ENCODE peak calls at places on chromosome 12, in ten cellular contexts. One of them, this sample, is unnamed.
A peak's percentile ranks its signal among the peaks of the same experiment; 100 is the strongest.

GRCh38 chr12:51307655-51308593 is 16.1 kb downstream of the BIN2 start:
- DNase-seq in GM23248: peak; percentile 94
- DNase-seq in GM23338: no peak
- DNase-seq in mesenchymal stem cell: peak; percentile 43
- DNase-seq in fibroblast of lung: peak; percentile 83
- DNase-seq in keratinocyte: no peak
- DNase-seq in PC-3: peak; percentile 94
- DNase-seq in PC-9: peak; percentile 95
- DNase-seq in IMR-90: peak; percentile 87
- DNase-seq in neuronal stem cell: no peak
- DNase-seq in this sample: no peak

GRCh38 chr12:72273851-72274284 is 1.7 kb downstream of the TRHDE start:
- DNase-seq in GM23248: no peak
- DNase-seq in GM23338: peak; percentile 36
- DNase-seq in mesenchymal stem cell: peak; percentile 30
- DNase-seq in fibroblast of lung: peak; percentile 28
- DNase-seq in keratinocyte: no peak
- DNase-seq in PC-3: peak; percentile 54
- DNase-seq in PC-9: no peak
- DNase-seq in IMR-90: no peak
- DNase-seq in neuronal stem cell: no peak
- DNase-seq in this sample: no peak

GRCh38 chr12:98696036-98696646 is 51.1 kb downstream of the APAF1 start:
- DNase-seq in GM23248: no peak
- DNase-seq in GM23338: peak; percentile 37
- DNase-seq in mesenchymal stem cell: peak; percentile 6
- DNase-seq in fibroblast of lung: no peak
- DNase-seq in keratinocyte: no peak
- DNase-seq in PC-3: no peak
- DNase-seq in PC-9: no peak
- DNase-seq in IMR-90: peak; percentile 9
- DNase-seq in neuronal stem cell: no peak
- DNase-seq in this sample: no peak

GRCh38 chr12:5345534-5345933 is 86.4 kb upstream of the NTF3 start:
- DNase-seq in GM23248: no peak
- DNase-seq in GM23338: no peak
- DNase-seq in mesenchymal stem cell: no peak
- DNase-seq in fibroblast of lung: no peak
- DNase-seq in keratinocyte: no peak
- DNase-seq in PC-3: no peak
- DNase-seq in PC-9: no peak
- DNase-seq in IMR-90: no peak
- DNase-seq in neuronal stem cell: no peak
- DNase-seq in this sample: no peak

GRCh38 chr12:99152337-99152736 is 495.2 kb upstream of the GARIN6 start:
- DNase-seq in GM23248: no peak
- DNase-seq in GM23338: no peak
- DNase-seq in mesenchymal stem cell: no peak
- DNase-seq in fibroblast of lung: no peak
- DNase-seq in keratinocyte: no peak
- DNase-seq in PC-3: peak; percentile 72
- DNase-seq in PC-9: no peak
- DNase-seq in IMR-90: no peak
- DNase-seq in neuronal stem cell: no peak
- DNase-seq in this sample: no peak

GRCh38 chr12:104410786-104411185 is 46.0 kb upstream of the CHST11 start:
- DNase-seq in GM23248: peak; percentile 28
- DNase-seq in GM23338: no peak
- DNase-seq in mesenchymal stem cell: no peak
- DNase-seq in fibroblast of lung: no peak
- DNase-seq in keratinocyte: no peak
- DNase-seq in PC-3: peak; percentile 64
- DNase-seq in PC-9: peak; percentile 53
- DNase-seq in IMR-90: peak; percentile 10
- DNase-seq in neuronal stem cell: no peak
- DNase-seq in this sample: no peak

GRCh38 chr12:56158926-56159461 is 835 bp downstream of the MYL6 start:
- DNase-seq in GM23248: peak; percentile 69
- DNase-seq in GM23338: peak; percentile 83
- DNase-seq in mesenchymal stem cell: peak; percentile 72
- DNase-seq in fibroblast of lung: peak; percentile 89
- DNase-seq in keratinocyte: no peak
- DNase-seq in PC-3: peak; percentile 67
- DNase-seq in PC-9: peak; percentile 75
- DNase-seq in IMR-90: peak; percentile 58
- DNase-seq in neuronal stem cell: peak; percentile 46
- DNase-seq in this sample: peak; percentile 61

GRCh38 chr12:15497621-15498285 is 175.4 kb downstream of the PTPRO start:
- DNase-seq in GM23248: no peak
- DNase-seq in GM23338: no peak
- DNase-seq in mesenchymal stem cell: no peak
- DNase-seq in fibroblast of lung: peak; percentile 9
- DNase-seq in keratinocyte: no peak
- DNase-seq in PC-3: no peak
- DNase-seq in PC-9: no peak
- DNase-seq in IMR-90: no peak
- DNase-seq in neuronal stem cell: no peak
- DNase-seq in this sample: no peak

GRCh38 chr12:90229771-90230170 is 521.1 kb upstream of the ATP2B1 start:
- DNase-seq in GM23248: no peak
- DNase-seq in GM23338: peak; percentile 68
- DNase-seq in mesenchymal stem cell: peak; percentile 3
- DNase-seq in fibroblast of lung: no peak
- DNase-seq in keratinocyte: peak; percentile 49
- DNase-seq in PC-3: no peak
- DNase-seq in PC-9: no peak
- DNase-seq in IMR-90: no peak
- DNase-seq in neuronal stem cell: peak; percentile 8
- DNase-seq in this sample: no peak

GRCh38 chr12:67270622-67271021 is 1.5 kb downstream of the CAND1 start:
- DNase-seq in GM23248: peak; percentile 8
- DNase-seq in GM23338: no peak
- DNase-seq in mesenchymal stem cell: no peak
- DNase-seq in fibroblast of lung: no peak
- DNase-seq in keratinocyte: no peak
- DNase-seq in PC-3: no peak
- DNase-seq in PC-9: no peak
- DNase-seq in IMR-90: no peak
- DNase-seq in neuronal stem cell: no peak
- DNase-seq in this sample: peak; percentile 44
- H2AFZ ChIP-seq in GM23248: no peak overlapping the region
- H2AFZ ChIP-seq in GM23338: no peak overlapping the region
- H2AFZ ChIP-seq in mesenchymal stem cell: no peak overlapping the region
- H2AFZ ChIP-seq in fibroblast of lung: no peak overlapping the region
- H2AFZ ChIP-seq in keratinocyte: no peak overlapping the region
- H2AFZ ChIP-seq in PC-3: no peak overlapping the region
- H2AFZ ChIP-seq in PC-9: no peak overlapping the region
- H2AFZ ChIP-seq in IMR-90: no peak overlapping the region
- H2AFZ ChIP-seq in neuronal stem cell: no peak overlapping the region
- H2AFZ ChIP-seq in this sample: no peak overlapping the region

GRCh38 chr12:3684449-3685051 is 68.4 kb downstream of the CRACR2A start:
- DNase-seq in GM23248: no peak
- DNase-seq in GM23338: no peak
- DNase-seq in mesenchymal stem cell: peak; percentile 24
- DNase-seq in fibroblast of lung: no peak
- DNase-seq in keratinocyte: no peak
- DNase-seq in PC-3: no peak
- DNase-seq in PC-9: no peak
- DNase-seq in IMR-90: no peak
- DNase-seq in neuronal stem cell: no peak
- DNase-seq in this sample: no peak
- H2AFZ ChIP-seq in GM23248: no peak overlapping the region
- H2AFZ ChIP-seq in GM23338: no peak overlapping the region
- H2AFZ ChIP-seq in mesenchymal stem cell: no peak overlapping the region
- H2AFZ ChIP-seq in fibroblast of lung: no peak overlapping the region
- H2AFZ ChIP-seq in keratinocyte: no peak overlapping the region
- H2AFZ ChIP-seq in PC-3: no peak overlapping the region
- H2AFZ ChIP-seq in PC-9: no peak overlapping the region
- H2AFZ ChIP-seq in IMR-90: no peak overlapping the region
- H2AFZ ChIP-seq in neuronal stem cell: peak overlapping the region; percentile 70
- H2AFZ ChIP-seq in this sample: no peak overlapping the region

DNA sequence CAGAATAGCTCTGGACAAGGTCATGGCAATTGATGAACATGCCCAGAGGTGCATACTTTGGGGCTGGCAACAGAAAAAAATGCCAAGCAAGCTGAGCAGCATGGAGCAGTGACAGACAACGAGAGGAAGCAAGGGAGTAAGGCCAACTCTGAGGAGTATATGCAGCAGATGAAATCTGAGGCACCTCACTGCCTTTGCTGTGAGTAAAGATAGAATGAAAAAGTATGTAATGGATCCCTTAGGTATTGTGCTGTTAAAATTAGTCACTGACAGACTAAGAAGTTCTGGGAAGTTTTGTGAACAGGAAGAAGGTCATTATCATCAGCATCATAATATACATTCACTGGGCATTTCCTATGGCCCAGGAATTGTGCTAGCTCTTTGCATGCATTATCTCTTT is 269.9 kb downstream of the DUSP6 start:
- DNase-seq in GM23248: peak; percentile 58
- DNase-seq in GM23338: no peak
- DNase-seq in mesenchymal stem cell: no peak
- DNase-seq in fibroblast of lung: no peak
- DNase-seq in keratinocyte: no peak
- DNase-seq in PC-3: peak; percentile 14
- DNase-seq in PC-9: no peak
- DNase-seq in IMR-90: peak; percentile 48
- DNase-seq in neuronal stem cell: no peak
- DNase-seq in this sample: no peak
- H2AFZ ChIP-seq in GM23248: peak overlapping the region; percentile 43
- H2AFZ ChIP-seq in GM23338: peak overlapping the region; percentile 40
- H2AFZ ChIP-seq in mesenchymal stem cell: no peak overlapping the region
- H2AFZ ChIP-seq in fibroblast of lung: no peak overlapping the region
- H2AFZ ChIP-seq in keratinocyte: no peak overlapping the region
- H2AFZ ChIP-seq in PC-3: no peak overlapping the region
- H2AFZ ChIP-seq in PC-9: no peak overlapping the region
- H2AFZ ChIP-seq in IMR-90: peak overlapping the region; percentile 26
- H2AFZ ChIP-seq in neuronal stem cell: peak overlapping the region; percentile 45
- H2AFZ ChIP-seq in this sample: no peak overlapping the region

GRCh38 chr12:131639270-131639940 is 71.5 kb upstream of the SFSWAP start:
- DNase-seq in GM23248: no peak
- DNase-seq in GM23338: no peak
- DNase-seq in mesenchymal stem cell: no peak
- DNase-seq in fibroblast of lung: no peak
- DNase-seq in keratinocyte: no peak
- DNase-seq in PC-3: no peak
- DNase-seq in PC-9: no peak
- DNase-seq in IMR-90: no peak
- DNase-seq in neuronal stem cell: no peak
- DNase-seq in this sample: no peak

GRCh38 chr12:131634037-131634436 is 76.9 kb upstream of the SFSWAP start:
- DNase-seq in GM23248: no peak
- DNase-seq in GM23338: no peak
- DNase-seq in mesenchymal stem cell: no peak
- DNase-seq in fibroblast of lung: no peak
- DNase-seq in keratinocyte: no peak
- DNase-seq in PC-3: no peak
- DNase-seq in PC-9: no peak
- DNase-seq in IMR-90: no peak
- DNase-seq in neuronal stem cell: no peak
- DNase-seq in this sample: no peak

GRCh38 chr12:131637986-131638385 is 72.9 kb upstream of the SFSWAP start:
- DNase-seq in GM23248: no peak
- DNase-seq in GM23338: no peak
- DNase-seq in mesenchymal stem cell: no peak
- DNase-seq in fibroblast of lung: no peak
- DNase-seq in keratinocyte: no peak
- DNase-seq in PC-3: no peak
- DNase-seq in PC-9: no peak
- DNase-seq in IMR-90: no peak
- DNase-seq in neuronal stem cell: no peak
- DNase-seq in this sample: no peak

GRCh38 chr12:131636940-131637750 is 73.7 kb upstream of the SFSWAP start:
- DNase-seq in GM23248: no peak
- DNase-seq in GM23338: no peak
- DNase-seq in mesenchymal stem cell: no peak
- DNase-seq in fibroblast of lung: no peak
- DNase-seq in keratinocyte: no peak
- DNase-seq in PC-3: no peak
- DNase-seq in PC-9: no peak
- DNase-seq in IMR-90: no peak
- DNase-seq in neuronal stem cell: no peak
- DNase-seq in this sample: no peak

GRCh38 chr12:131636266-131636665 is 74.6 kb upstream of the SFSWAP start:
- DNase-seq in GM23248: no peak
- DNase-seq in GM23338: no peak
- DNase-seq in mesenchymal stem cell: no peak
- DNase-seq in fibroblast of lung: no peak
- DNase-seq in keratinocyte: no peak
- DNase-seq in PC-3: no peak
- DNase-seq in PC-9: no peak
- DNase-seq in IMR-90: no peak
- DNase-seq in neuronal stem cell: no peak
- DNase-seq in this sample: no peak
- H2AFZ ChIP-seq in GM23248: no peak overlapping the region
- H2AFZ ChIP-seq in GM23338: no peak overlapping the region
- H2AFZ ChIP-seq in mesenchymal stem cell: no peak overlapping the region
- H2AFZ ChIP-seq in fibroblast of lung: no peak overlapping the region
- H2AFZ ChIP-seq in keratinocyte: no peak overlapping the region
- H2AFZ ChIP-seq in PC-3: no peak overlapping the region
- H2AFZ ChIP-seq in PC-9: no peak overlapping the region
- H2AFZ ChIP-seq in IMR-90: no peak overlapping the region
- H2AFZ ChIP-seq in neuronal stem cell: no peak overlapping the region
- H2AFZ ChIP-seq in this sample: no peak overlapping the region

GRCh38 chr12:6526766-6527525 is 7.4 kb upstream of the GAPDH start:
- DNase-seq in GM23248: no peak
- DNase-seq in GM23338: no peak
- DNase-seq in mesenchymal stem cell: no peak
- DNase-seq in fibroblast of lung: no peak
- DNase-seq in keratinocyte: no peak
- DNase-seq in PC-3: no peak
- DNase-seq in PC-9: no peak
- DNase-seq in IMR-90: no peak
- DNase-seq in neuronal stem cell: no peak
- DNase-seq in this sample: no peak

GRCh38 chr12:6524648-6525047 is 9.7 kb upstream of the GAPDH start:
- DNase-seq in GM23248: no peak
- DNase-seq in GM23338: no peak
- DNase-seq in mesenchymal stem cell: no peak
- DNase-seq in fibroblast of lung: no peak
- DNase-seq in keratinocyte: no peak
- DNase-seq in PC-3: no peak
- DNase-seq in PC-9: no peak
- DNase-seq in IMR-90: no peak
- DNase-seq in neuronal stem cell: no peak
- DNase-seq in this sample: no peak

GRCh38 chr12:6527711-6528110 is 6.6 kb upstream of the GAPDH start:
- DNase-seq in GM23248: no peak
- DNase-seq in GM23338: no peak
- DNase-seq in mesenchymal stem cell: no peak
- DNase-seq in fibroblast of lung: no peak
- DNase-seq in keratinocyte: no peak
- DNase-seq in PC-3: no peak
- DNase-seq in PC-9: no peak
- DNase-seq in IMR-90: no peak
- DNase-seq in neuronal stem cell: no peak
- DNase-seq in this sample: no peak

GRCh38 chr12:6528539-6529235 is 5.6 kb upstream of the GAPDH start:
- DNase-seq in GM23248: no peak
- DNase-seq in GM23338: peak; percentile 47
- DNase-seq in mesenchymal stem cell: no peak
- DNase-seq in fibroblast of lung: no peak
- DNase-seq in keratinocyte: no peak
- DNase-seq in PC-3: no peak
- DNase-seq in PC-9: peak; percentile 94
- DNase-seq in IMR-90: no peak
- DNase-seq in neuronal stem cell: no peak
- DNase-seq in this sample: no peak

GRCh38 chr12:6526201-6526600 is 8.1 kb upstream of the GAPDH start:
- DNase-seq in GM23248: no peak
- DNase-seq in GM23338: no peak
- DNase-seq in mesenchymal stem cell: no peak
- DNase-seq in fibroblast of lung: no peak
- DNase-seq in keratinocyte: no peak
- DNase-seq in PC-3: no peak
- DNase-seq in PC-9: no peak
- DNase-seq in IMR-90: no peak
- DNase-seq in neuronal stem cell: no peak
- DNase-seq in this sample: no peak
- H2AFZ ChIP-seq in GM23248: no peak overlapping the region
- H2AFZ ChIP-seq in GM23338: no peak overlapping the region
- H2AFZ ChIP-seq in mesenchymal stem cell: no peak overlapping the region
- H2AFZ ChIP-seq in fibroblast of lung: no peak overlapping the region
- H2AFZ ChIP-seq in keratinocyte: no peak overlapping the region
- H2AFZ ChIP-seq in PC-3: no peak overlapping the region
- H2AFZ ChIP-seq in PC-9: no peak overlapping the region
- H2AFZ ChIP-seq in IMR-90: no peak overlapping the region
- H2AFZ ChIP-seq in neuronal stem cell: no peak overlapping the region
- H2AFZ ChIP-seq in this sample: no peak overlapping the region

This sample was measured in Karpas-422.